ENCODE peak calls at places on chromosomes 1 and 21, in ten cellular contexts. One of them, this sample, is unnamed.

GRCh38 chr1:31372961-31373896 is at the start of gene FABP3:
- DNase-seq in fibroblast of pulmonary artery: peak; percentile 51
- DNase-seq in AG09319: no peak
- DNase-seq in fibroblast of mammary gland: peak; percentile 64
- DNase-seq in breast epithelium: peak; percentile 64
- DNase-seq in lung: peak; percentile 74
- DNase-seq in GM10248: peak; percentile 66
- DNase-seq in Peyer's patch: peak; percentile 32
- DNase-seq in mucosa of descending colon: peak; percentile 89
- DNase-seq in nephron progenitor cell: peak; percentile 92
- DNase-seq in this sample: peak; percentile 75

GRCh38 chr1:224624432-224624831 is 8.3 kb downstream of the CNIH3 start:
- DNase-seq in fibroblast of pulmonary artery: no peak
- DNase-seq in AG09319: no peak
- DNase-seq in fibroblast of mammary gland: no peak
- DNase-seq in breast epithelium: no peak
- DNase-seq in lung: no peak
- DNase-seq in GM10248: no peak
- DNase-seq in Peyer's patch: no peak
- DNase-seq in mucosa of descending colon: no peak
- DNase-seq in nephron progenitor cell: no peak
- DNase-seq in this sample: no peak

GRCh38 chr1:47999097-47999496 is 1.9 kb upstream of the TRABD2B start:
- DNase-seq in fibroblast of pulmonary artery: no peak
- DNase-seq in AG09319: no peak
- DNase-seq in fibroblast of mammary gland: no peak
- DNase-seq in breast epithelium: no peak
- DNase-seq in lung: no peak
- DNase-seq in GM10248: no peak
- DNase-seq in Peyer's patch: no peak
- DNase-seq in mucosa of descending colon: no peak
- DNase-seq in nephron progenitor cell: no peak
- DNase-seq in this sample: no peak

GRCh38 chr1:156089704-156090103 is 7.4 kb upstream of the MEX3A start:
- DNase-seq in fibroblast of pulmonary artery: no peak
- DNase-seq in AG09319: no peak
- DNase-seq in fibroblast of mammary gland: no peak
- DNase-seq in breast epithelium: no peak
- DNase-seq in lung: no peak
- DNase-seq in GM10248: no peak
- DNase-seq in Peyer's patch: no peak
- DNase-seq in mucosa of descending colon: no peak
- DNase-seq in nephron progenitor cell: no peak
- DNase-seq in this sample: no peak

GRCh38 chr1:155209373-155209721 is 852 bp downstream of the MTX1 start:
- DNase-seq in fibroblast of pulmonary artery: no peak
- DNase-seq in AG09319: no peak
- DNase-seq in fibroblast of mammary gland: no peak
- DNase-seq in breast epithelium: no peak
- DNase-seq in lung: no peak
- DNase-seq in GM10248: no peak
- DNase-seq in Peyer's patch: no peak
- DNase-seq in mucosa of descending colon: no peak
- DNase-seq in nephron progenitor cell: no peak
- DNase-seq in this sample: no peak

GRCh38 chr1:109796484-109797305 is 33.0 kb upstream of the EPS8L3 start:
- DNase-seq in fibroblast of pulmonary artery: peak; percentile 70
- DNase-seq in AG09319: no peak
- DNase-seq in fibroblast of mammary gland: peak; percentile 70
- DNase-seq in breast epithelium: peak; percentile 2
- DNase-seq in lung: no peak
- DNase-seq in GM10248: no peak
- DNase-seq in Peyer's patch: no peak
- DNase-seq in mucosa of descending colon: no peak
- DNase-seq in nephron progenitor cell: no peak
- DNase-seq in this sample: no peak

GRCh38 chr21:37799193-37800121 is 116.8 kb downstream of the KCNJ6 start:
- DNase-seq in fibroblast of pulmonary artery: no peak
- DNase-seq in AG09319: no peak
- DNase-seq in fibroblast of mammary gland: no peak
- DNase-seq in breast epithelium: no peak
- DNase-seq in lung: no peak
- DNase-seq in GM10248: no peak
- DNase-seq in Peyer's patch: no peak
- DNase-seq in mucosa of descending colon: no peak
- DNase-seq in nephron progenitor cell: peak; percentile 5
- DNase-seq in this sample: no peak

GRCh38 chr1:193592325-193592724 is 405.9 kb upstream of the B3GALT2 start:
- DNase-seq in fibroblast of pulmonary artery: no peak
- DNase-seq in AG09319: no peak
- DNase-seq in fibroblast of mammary gland: no peak
- DNase-seq in breast epithelium: no peak
- DNase-seq in lung: no peak
- DNase-seq in GM10248: no peak
- DNase-seq in Peyer's patch: no peak
- DNase-seq in mucosa of descending colon: no peak
- DNase-seq in nephron progenitor cell: no peak
- DNase-seq in this sample: no peak

GRCh38 chr1:103525114-103525606 is 339 bp upstream of the RNPC3 start:
- DNase-seq in fibroblast of pulmonary artery: peak; percentile 70
- DNase-seq in AG09319: peak; percentile 27
- DNase-seq in fibroblast of mammary gland: peak; percentile 59
- DNase-seq in breast epithelium: no peak
- DNase-seq in lung: no peak
- DNase-seq in GM10248: peak; percentile 21
- DNase-seq in Peyer's patch: no peak
- DNase-seq in mucosa of descending colon: no peak
- DNase-seq in nephron progenitor cell: no peak
- DNase-seq in this sample: no peak

GRCh38 chr21:20527691-20528090 is 470.5 kb upstream of the NCAM2 start:
- DNase-seq in fibroblast of pulmonary artery: no peak
- DNase-seq in AG09319: no peak
- DNase-seq in fibroblast of mammary gland: no peak
- DNase-seq in breast epithelium: no peak
- DNase-seq in lung: no peak
- DNase-seq in GM10248: no peak
- DNase-seq in Peyer's patch: no peak
- DNase-seq in mucosa of descending colon: no peak
- DNase-seq in nephron progenitor cell: no peak
- DNase-seq in this sample: no peak

GRCh38 chr1:68495968-68496679 is 758 bp downstream of the DEPDC1 start:
- DNase-seq in fibroblast of pulmonary artery: no peak
- DNase-seq in AG09319: no peak
- DNase-seq in fibroblast of mammary gland: no peak
- DNase-seq in breast epithelium: no peak
- DNase-seq in lung: no peak
- DNase-seq in GM10248: peak; percentile 19
- DNase-seq in Peyer's patch: no peak
- DNase-seq in mucosa of descending colon: no peak
- DNase-seq in nephron progenitor cell: no peak
- DNase-seq in this sample: no peak

GRCh38 chr1:196142111-196142510 is 466.1 kb downstream of the KCNT2 start:
- DNase-seq in fibroblast of pulmonary artery: no peak
- DNase-seq in AG09319: no peak
- DNase-seq in fibroblast of mammary gland: no peak
- DNase-seq in breast epithelium: no peak
- DNase-seq in lung: no peak
- DNase-seq in GM10248: no peak
- DNase-seq in Peyer's patch: no peak
- DNase-seq in mucosa of descending colon: no peak
- DNase-seq in nephron progenitor cell: no peak
- DNase-seq in this sample: no peak

GRCh38 chr1:196144588-196144987 is 463.7 kb downstream of the KCNT2 start:
- DNase-seq in fibroblast of pulmonary artery: no peak
- DNase-seq in AG09319: no peak
- DNase-seq in fibroblast of mammary gland: no peak
- DNase-seq in breast epithelium: no peak
- DNase-seq in lung: no peak
- DNase-seq in GM10248: no peak
- DNase-seq in Peyer's patch: no peak
- DNase-seq in mucosa of descending colon: no peak
- DNase-seq in nephron progenitor cell: no peak
- DNase-seq in this sample: no peak

GRCh38 chr1:196147530-196147929 is 460.7 kb downstream of the KCNT2 start:
- DNase-seq in fibroblast of pulmonary artery: no peak
- DNase-seq in AG09319: no peak
- DNase-seq in fibroblast of mammary gland: no peak
- DNase-seq in breast epithelium: no peak
- DNase-seq in lung: no peak
- DNase-seq in GM10248: no peak
- DNase-seq in Peyer's patch: no peak
- DNase-seq in mucosa of descending colon: no peak
- DNase-seq in nephron progenitor cell: no peak
- DNase-seq in this sample: no peak

GRCh38 chr1:196148367-196148970 is 459.8 kb downstream of the KCNT2 start:
- DNase-seq in fibroblast of pulmonary artery: peak; percentile 75
- DNase-seq in AG09319: peak; percentile 4
- DNase-seq in fibroblast of mammary gland: peak; percentile 62
- DNase-seq in breast epithelium: no peak
- DNase-seq in lung: no peak
- DNase-seq in GM10248: peak; percentile 20
- DNase-seq in Peyer's patch: no peak
- DNase-seq in mucosa of descending colon: no peak
- DNase-seq in nephron progenitor cell: peak; percentile 6
- DNase-seq in this sample: no peak

GRCh38 chr1:196143602-196144342 is 464.5 kb downstream of the KCNT2 start:
- DNase-seq in fibroblast of pulmonary artery: no peak
- DNase-seq in AG09319: no peak
- DNase-seq in fibroblast of mammary gland: peak; percentile 2
- DNase-seq in breast epithelium: no peak
- DNase-seq in lung: no peak
- DNase-seq in GM10248: no peak
- DNase-seq in Peyer's patch: no peak
- DNase-seq in mucosa of descending colon: no peak
- DNase-seq in nephron progenitor cell: no peak
- DNase-seq in this sample: no peak
- TF ChIP-seq CTCF in fibroblast of pulmonary artery: no peak
- TF ChIP-seq CTCF in AG09319: no peak
- TF ChIP-seq CTCF in fibroblast of mammary gland: no peak
- TF ChIP-seq CTCF in breast epithelium: no peak
- TF ChIP-seq CTCF in lung: no peak
- TF ChIP-seq CTCF in GM10248: no peak
- TF ChIP-seq CTCF in Peyer's patch: no peak
- TF ChIP-seq CTCF in mucosa of descending colon: no peak
- TF ChIP-seq CTCF in nephron progenitor cell: peak; percentile 10
- TF ChIP-seq CTCF in this sample: no peak

GRCh38 chr1:7644086-7644485 is 127.0 kb upstream of the VAMP3 start:
- DNase-seq in fibroblast of pulmonary artery: no peak
- DNase-seq in AG09319: no peak
- DNase-seq in fibroblast of mammary gland: no peak
- DNase-seq in breast epithelium: no peak
- DNase-seq in lung: no peak
- DNase-seq in GM10248: no peak
- DNase-seq in Peyer's patch: no peak
- DNase-seq in mucosa of descending colon: no peak
- DNase-seq in nephron progenitor cell: no peak
- DNase-seq in this sample: no peak
- TF ChIP-seq CTCF in fibroblast of pulmonary artery: no peak
- TF ChIP-seq CTCF in AG09319: no peak
- TF ChIP-seq CTCF in fibroblast of mammary gland: no peak
- TF ChIP-seq CTCF in breast epithelium: no peak
- TF ChIP-seq CTCF in lung: no peak
- TF ChIP-seq CTCF in GM10248: no peak
- TF ChIP-seq CTCF in Peyer's patch: no peak
- TF ChIP-seq CTCF in mucosa of descending colon: no peak
- TF ChIP-seq CTCF in nephron progenitor cell: no peak
- TF ChIP-seq CTCF in this sample: no peak

GRCh38 chr1:15452866-15453571 is 3.5 kb upstream of the CELA2A start:
- DNase-seq in fibroblast of pulmonary artery: no peak
- DNase-seq in AG09319: no peak
- DNase-seq in fibroblast of mammary gland: no peak
- DNase-seq in breast epithelium: no peak
- DNase-seq in lung: no peak
- DNase-seq in GM10248: no peak
- DNase-seq in Peyer's patch: no peak
- DNase-seq in mucosa of descending colon: no peak
- DNase-seq in nephron progenitor cell: no peak
- DNase-seq in this sample: no peak
- TF ChIP-seq CTCF in fibroblast of pulmonary artery: no peak
- TF ChIP-seq CTCF in AG09319: no peak
- TF ChIP-seq CTCF in fibroblast of mammary gland: no peak
- TF ChIP-seq CTCF in breast epithelium: no peak
- TF ChIP-seq CTCF in lung: no peak
- TF ChIP-seq CTCF in GM10248: no peak
- TF ChIP-seq CTCF in Peyer's patch: no peak
- TF ChIP-seq CTCF in mucosa of descending colon: no peak
- TF ChIP-seq CTCF in nephron progenitor cell: no peak
- TF ChIP-seq CTCF in this sample: no peak

GRCh38 chr1:165342588-165342987 is 13.9 kb downstream of the LMX1A start:
- DNase-seq in fibroblast of pulmonary artery: no peak
- DNase-seq in AG09319: no peak
- DNase-seq in fibroblast of mammary gland: no peak
- DNase-seq in breast epithelium: no peak
- DNase-seq in lung: no peak
- DNase-seq in GM10248: no peak
- DNase-seq in Peyer's patch: no peak
- DNase-seq in mucosa of descending colon: no peak
- DNase-seq in nephron progenitor cell: no peak
- DNase-seq in this sample: no peak
- TF ChIP-seq CTCF in fibroblast of pulmonary artery: no peak
- TF ChIP-seq CTCF in AG09319: no peak
- TF ChIP-seq CTCF in fibroblast of mammary gland: no peak
- TF ChIP-seq CTCF in breast epithelium: no peak
- TF ChIP-seq CTCF in lung: no peak
- TF ChIP-seq CTCF in GM10248: no peak
- TF ChIP-seq CTCF in Peyer's patch: no peak
- TF ChIP-seq CTCF in mucosa of descending colon: no peak
- TF ChIP-seq CTCF in nephron progenitor cell: no peak
- TF ChIP-seq CTCF in this sample: no peak

DNA sequence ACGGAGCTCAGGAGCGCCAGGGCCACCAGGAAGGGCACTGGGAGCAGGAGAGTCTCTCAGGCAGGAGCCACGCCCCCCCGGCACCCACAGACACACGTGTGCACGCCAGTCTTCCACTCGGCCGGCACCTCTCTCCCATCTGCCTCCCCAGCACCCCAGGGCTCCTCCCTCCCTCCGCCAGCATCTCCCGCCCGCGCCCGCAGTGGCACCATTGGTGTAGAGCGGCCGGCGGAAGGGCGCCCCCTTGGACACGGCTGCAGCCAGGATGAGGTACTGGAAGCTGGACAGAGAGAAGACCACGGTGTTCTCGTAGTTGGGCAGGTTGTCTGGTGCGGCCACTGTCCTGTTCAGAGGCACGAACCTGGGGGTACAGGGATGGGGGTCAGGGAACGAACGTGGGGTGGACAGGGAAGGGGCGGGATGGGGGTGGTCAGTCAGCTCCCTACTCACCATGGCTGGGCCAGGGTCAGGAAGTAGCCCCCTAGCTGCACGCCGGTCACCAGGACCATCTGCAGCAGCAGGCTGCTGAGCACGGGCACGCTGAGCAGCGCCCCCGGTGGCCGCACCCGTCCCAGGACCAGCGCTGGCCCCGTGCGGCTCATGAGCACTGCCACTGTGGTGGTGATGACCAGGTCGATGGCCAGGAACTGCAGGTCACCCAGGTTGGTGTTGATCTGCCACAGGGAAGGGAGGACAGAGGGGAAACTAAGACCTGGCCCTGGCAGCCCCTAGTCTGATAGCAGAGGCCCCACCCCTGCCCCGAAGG is 6.4 kb upstream of the MFAP2 start:
- DNase-seq in fibroblast of pulmonary artery: no peak
- DNase-seq in AG09319: no peak
- DNase-seq in fibroblast of mammary gland: no peak
- DNase-seq in breast epithelium: no peak
- DNase-seq in lung: no peak
- DNase-seq in GM10248: no peak
- DNase-seq in Peyer's patch: no peak
- DNase-seq in mucosa of descending colon: no peak
- DNase-seq in nephron progenitor cell: peak; percentile 68
- DNase-seq in this sample: no peak
- TF ChIP-seq CTCF in fibroblast of pulmonary artery: peak; percentile 40
- TF ChIP-seq CTCF in AG09319: peak; percentile 32
- TF ChIP-seq CTCF in fibroblast of mammary gland: peak; percentile 18
- TF ChIP-seq CTCF in breast epithelium: no peak
- TF ChIP-seq CTCF in lung: no peak
- TF ChIP-seq CTCF in GM10248: peak; percentile 37
- TF ChIP-seq CTCF in Peyer's patch: no peak
- TF ChIP-seq CTCF in mucosa of descending colon: no peak
- TF ChIP-seq CTCF in nephron progenitor cell: peak; percentile 59
- TF ChIP-seq CTCF in this sample: peak; percentile 63